ENCODE peak calls at places on chromosomes 2 and 18, in four cellular contexts. L, Y, N and C are unnamed samples.

GRCh38 chr2:18380316-18380715 is 180.1 kb downstream of the RDH14 start:
- DNase-seq in L (no peak), Y (no peak), N (no peak), C (no peak)

GRCh38 chr2:75466708-75467311 is 93.9 kb downstream of the EVA1A start:
- DNase-seq in L (no peak), Y (peak), N (peak), C (peak)

GRCh38 chr18:22674300-22674699 is 256.6 kb upstream of the CTAGE1 start:
- DNase-seq in L (no peak), Y (peak), N (no peak), C (no peak)

GRCh38 chr2:105330681-105331375 is 1.3 kb upstream of the TGFBRAP1 start:
- DNase-seq in L (no peak), Y (no peak), N (no peak), C (no peak)

GRCh38 chr18:4510709-4511108 is 55.6 kb upstream of the DLGAP1 start:
- DNase-seq in L (no peak), Y (no peak), N (no peak), C (no peak)

GRCh38 chr2:223414646-223415045 is 187.5 kb downstream of the SCG2 start:
- DNase-seq in L (peak), Y (no peak), N (no peak), C (peak)

GRCh38 chr18:76553715-76554603 is 58.9 kb upstream of the ZNF516 start:
- DNase-seq in L (peak), Y (no peak), N (no peak), C (no peak)

GRCh38 chr18:33898427-33898826 is 320.4 kb downstream of the ASXL3 start:
- DNase-seq in L (no peak), Y (no peak), N (no peak), C (no peak)

GRCh38 chr2:205543262-205543843 is 138.9 kb upstream of the NRP2 start:
- DNase-seq in L (no peak), Y (no peak), N (no peak), C (no peak)

GRCh38 chr18:48897531-48897930 is 53.2 kb downstream of the SMAD7 start:
- DNase-seq in L (no peak), Y (no peak), N (no peak), C (no peak)

GRCh38 chr2:231239751-231240150 is 41.3 kb downstream of the ARMC9 start:
- DNase-seq in L (no peak), Y (no peak), N (no peak), C (no peak)

GRCh38 chr2:237280235-237280634 is 133.7 kb downstream of the COL6A3 start:
- DNase-seq in L (no peak), Y (no peak), N (no peak), C (peak)

GRCh38 chr2:36277146-36277808 is 78.3 kb upstream of the CRIM1 start:
- DNase-seq in L (no peak), Y (no peak), N (no peak), C (no peak)

GRCh38 chr2:240687741-240688562 is 3.7 kb upstream of the AQP12A start:
- DNase-seq in L (no peak), Y (no peak), N (no peak), C (peak)

GRCh38 chr2:181674466-181674865 is 5.9 kb downstream of the NEUROD1 start:
- DNase-seq in L (no peak), Y (no peak), N (no peak), C (no peak)

GRCh38 chr2:6325616-6326015 is 540.1 kb downstream of the CMPK2 start:
- DNase-seq in L (no peak), Y (no peak), N (no peak), C (no peak)

GRCh38 chr2:86622409-86622877 is 1.2 kb downstream of the RNF103 start:
- DNase-seq in L (peak), Y (no peak), N (peak), C (peak)

GRCh38 chr18:56388571-56388970 is 249.8 kb downstream of the TXNL1 start:
- DNase-seq in L (no peak), Y (no peak), N (no peak), C (no peak)

GRCh38 chr18:49616618-49617328 is 54.9 kb downstream of the LIPG start:
- DNase-seq in L (no peak), Y (no peak), N (no peak), C (no peak)

GRCh38 chr2:233705911-233706506 is 6.7 kb upstream of the UGT1A5 start:
- DNase-seq in L (no peak), Y (no peak), N (peak), C (peak)

GRCh38 chr18:62080172-62080571 is 106.7 kb downstream of the PIGN start:
- DNase-seq in L (no peak), Y (no peak), N (no peak), C (no peak)

GRCh38 chr2:195503208-195503607 is 153.8 kb upstream of the SLC39A10 start:
- DNase-seq in L (no peak), Y (no peak), N (no peak), C (no peak)

GRCh38 chr2:94759211-94759610 is 112.0 kb upstream of the TEKT4 start:
- DNase-seq in L (no peak), Y (no peak), N (no peak), C (no peak)

DNA sequence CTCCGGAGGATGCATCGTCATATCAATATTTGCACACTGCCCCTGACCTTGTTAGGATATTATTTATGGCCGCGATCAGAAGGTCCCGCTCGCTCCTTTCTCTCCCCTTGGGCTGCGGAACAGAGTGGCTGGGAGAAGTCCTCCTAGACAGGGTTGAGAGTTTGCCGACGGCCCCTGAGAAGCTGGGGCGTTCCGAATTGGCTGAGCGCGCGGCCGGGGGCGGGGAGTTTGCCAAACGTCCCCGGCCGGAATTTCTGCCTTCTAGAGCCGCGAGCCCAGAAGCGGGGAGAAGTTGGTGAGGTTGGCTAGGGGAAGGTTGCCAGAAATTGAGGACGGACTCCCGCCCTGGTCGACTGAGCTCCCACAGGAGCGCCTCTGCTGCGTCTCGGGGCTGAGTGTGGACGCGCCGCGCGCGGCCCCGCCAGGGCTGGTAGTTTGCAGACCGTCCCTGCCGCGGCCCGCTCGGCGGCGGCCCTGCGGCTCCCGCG is 134.2 kb upstream of the MGAT5 start:
- DNase-seq in L (peak), Y (peak), N (peak), C (peak)
- TF ChIP-seq POLR2A in L (peak), Y (peak), N (peak), C (peak)

GRCh38 chr2:160871096-160871495 is 289.1 kb upstream of the TANK start:
- DNase-seq in L (no peak), Y (no peak), N (no peak), C (no peak)
- H3K27ac ChIP-seq in L (peak), Y (peak), N (no peak), C (no peak)

DNA sequence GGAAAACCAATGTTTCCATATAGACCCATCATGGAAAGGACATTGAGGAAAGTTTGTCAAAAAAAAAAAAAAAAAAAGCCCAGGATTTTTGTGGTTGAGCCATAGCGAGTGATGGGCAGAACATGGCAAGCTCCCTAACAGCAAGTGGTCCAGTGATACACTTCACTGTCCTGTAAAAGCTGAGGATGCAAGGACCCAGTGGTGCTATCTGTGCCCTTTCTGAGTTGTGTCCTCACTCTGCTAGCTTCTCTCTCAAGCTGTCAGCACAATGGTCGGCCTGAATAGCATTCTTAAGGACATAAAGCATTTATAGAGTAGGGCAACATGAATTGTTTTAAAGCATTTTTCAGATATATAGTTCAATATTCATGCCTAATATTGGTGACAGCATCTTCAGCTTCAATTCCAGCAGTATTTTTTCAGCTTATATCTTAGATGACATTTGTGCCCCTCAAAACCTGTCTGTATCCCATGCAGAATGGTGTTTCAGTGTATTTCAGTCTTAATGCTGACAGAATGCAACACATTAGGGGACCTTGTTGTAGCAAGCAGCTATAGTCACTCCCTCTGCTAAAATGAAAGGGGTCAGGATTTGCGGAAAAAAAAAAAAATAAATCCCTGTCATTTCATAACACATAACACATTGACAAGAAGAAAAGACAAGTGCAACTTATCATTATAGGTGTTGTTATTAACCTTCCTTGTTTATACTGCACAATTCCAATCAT is 496.7 kb downstream of the THSD7B start:
- DNase-seq in L (no peak), Y (no peak), N (no peak), C (no peak)
- H3K4me3 ChIP-seq in L (no peak), Y (no peak), N (no peak), C (no peak)

GRCh38 chr18:79690071-79690470 is 10.5 kb downstream of the CTDP1 start:
- DNase-seq in L (no peak), Y (no peak), N (no peak), C (no peak)

GRCh38 chr18:79692056-79692455 is 12.5 kb downstream of the CTDP1 start:
- DNase-seq in L (no peak), Y (no peak), N (no peak), C (no peak)

GRCh38 chr18:79692886-79693285 is 13.3 kb downstream of the CTDP1 start:
- DNase-seq in L (no peak), Y (no peak), N (no peak), C (no peak)

GRCh38 chr18:79693561-79694205 is 14.1 kb downstream of the CTDP1 start:
- DNase-seq in L (no peak), Y (no peak), N (no peak), C (no peak)

GRCh38 chr18:79690586-79691482 is 11.2 kb downstream of the CTDP1 start:
- DNase-seq in L (no peak), Y (no peak), N (no peak), C (no peak)
- TF ChIP-seq POLR2A in L (no peak), Y (no peak), N (no peak), C (no peak)

GRCh38 chr2:156398176-156398575 is 38.0 kb upstream of the GPD2 start:
- DNase-seq in L (no peak), Y (no peak), N (no peak), C (no peak)

GRCh38 chr2:156401863-156402262 is 34.3 kb upstream of the GPD2 start:
- DNase-seq in L (no peak), Y (no peak), N (no peak), C (no peak)

GRCh38 chr2:156399224-156399949 is 36.8 kb upstream of the GPD2 start:
- DNase-seq in L (peak), Y (peak), N (no peak), C (peak)

GRCh38 chr2:156400704-156401678 is 35.2 kb upstream of the GPD2 start:
- DNase-seq in L (peak), Y (peak), N (peak), C (peak)

DNA sequence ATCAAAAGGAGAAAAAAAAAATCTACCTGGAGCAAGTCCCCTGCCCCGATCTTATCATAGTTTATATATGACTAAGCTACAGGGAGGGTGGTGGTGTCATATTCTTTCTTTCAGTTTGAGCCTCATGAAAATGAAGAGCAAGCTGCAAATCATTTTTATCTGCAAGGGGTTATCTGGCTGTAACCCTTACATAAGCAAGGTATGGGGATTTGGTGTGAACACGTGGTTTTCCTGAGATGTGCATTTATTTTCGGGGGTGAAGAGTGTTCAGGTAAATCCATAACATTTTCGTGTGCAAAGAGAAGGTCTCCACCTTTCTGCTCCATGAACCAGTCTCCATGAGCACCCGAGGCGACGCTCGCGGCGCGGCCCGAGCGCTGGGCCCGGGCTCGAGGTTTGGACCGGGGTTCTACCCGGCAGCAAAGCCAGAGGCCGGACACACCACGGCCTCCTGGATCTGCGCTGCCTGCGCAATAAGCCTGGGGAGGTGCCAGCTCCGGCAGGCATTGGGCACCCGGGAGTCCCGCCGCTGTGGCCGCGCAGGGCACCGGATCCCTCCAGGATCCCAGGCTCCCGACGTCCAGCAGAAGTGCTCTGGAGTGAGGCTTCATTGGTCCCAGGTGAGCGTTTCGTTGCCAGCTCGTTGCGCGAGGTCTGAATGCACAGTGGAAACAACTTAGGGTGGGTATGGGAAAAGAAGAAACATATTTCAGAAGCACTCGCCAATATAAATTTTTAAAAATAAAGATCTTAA is 36.1 kb upstream of the GPD2 start:
- DNase-seq in L (no peak), Y (peak), N (peak), C (peak)
- H3K27ac ChIP-seq in L (peak), Y (peak), N (peak), C (peak)

GRCh38 chr2:29920130-29920577 is 1.2 kb downstream of the ALK start:
- DNase-seq in L (no peak), Y (peak), N (peak), C (peak)
- H3K4me3 ChIP-seq in L (peak), Y (peak), N (peak), C (no peak)